ENCODE peak calls at places on chromosomes 3 and 15, in six cellular contexts. One of them, this sample, is unnamed.

GRCh38 chr15:45199136-45199810 is 11.5 kb upstream of the SHF start:
- DNase-seq in HepG2: peak; percentile 15
- DNase-seq in GM12878: peak; percentile 34
- DNase-seq in H1: no peak
- DNase-seq in HCT116: no peak
- DNase-seq in WTC11: peak; percentile 29
- DNase-seq in this sample: no peak

GRCh38 chr3:164418426-164418825 is 659.9 kb downstream of the SI start:
- DNase-seq in GM12878: no peak
- DNase-seq in HCT116: no peak
- DNase-seq in H1: no peak
- DNase-seq in HepG2: no peak
- DNase-seq in WTC11: no peak
- DNase-seq in this sample: no peak

GRCh38 chr3:80771085-80771484 is 990.4 kb downstream of the GBE1 start:
- DNase-seq in GM12878: peak; percentile 27
- DNase-seq in WTC11: no peak
- DNase-seq in H1: no peak
- DNase-seq in HCT116: no peak
- DNase-seq in HepG2: no peak
- DNase-seq in this sample: peak; percentile 40

GRCh38 chr3:58414538-58415197 is 19.0 kb downstream of the PDHB start:
- DNase-seq in GM12878: no peak
- DNase-seq in HCT116: peak; percentile 44
- DNase-seq in HepG2: peak; percentile 38
- DNase-seq in WTC11: no peak
- DNase-seq in H1: no peak
- DNase-seq in this sample: peak; percentile 34

GRCh38 chr15:63288778-63289378 is 11.5 kb downstream of the APH1B start:
- DNase-seq in HCT116: peak; percentile 33
- DNase-seq in WTC11: no peak
- DNase-seq in HepG2: peak; percentile 52
- DNase-seq in GM12878: no peak
- DNase-seq in H1: no peak
- DNase-seq in this sample: peak; percentile 69

GRCh38 chr15:74614744-74615312 is 808 bp upstream of the CLK3 start:
- DNase-seq in GM12878: peak; percentile 62
- DNase-seq in WTC11: peak; percentile 60
- DNase-seq in HCT116: no peak
- DNase-seq in H1: no peak
- DNase-seq in HepG2: no peak
- DNase-seq in this sample: peak; percentile 94

GRCh38 chr15:45180648-45181436 is 6.9 kb downstream of the SHF start:
- DNase-seq in HCT116: no peak
- DNase-seq in WTC11: no peak
- DNase-seq in GM12878: no peak
- DNase-seq in H1: no peak
- DNase-seq in HepG2: no peak
- DNase-seq in this sample: no peak

GRCh38 chr3:146387566-146387965 is 81.8 kb downstream of the PLSCR2 start:
- DNase-seq in WTC11: no peak
- DNase-seq in H1: no peak
- DNase-seq in HepG2: no peak
- DNase-seq in GM12878: no peak
- DNase-seq in HCT116: no peak
- DNase-seq in this sample: no peak

GRCh38 chr3:108090066-108090700 is 648 bp downstream of the CD47 start:
- DNase-seq in HCT116: no peak
- DNase-seq in H1: no peak
- DNase-seq in HepG2: no peak
- DNase-seq in GM12878: no peak
- DNase-seq in WTC11: peak; percentile 37
- DNase-seq in this sample: peak; percentile 41

GRCh38 chr3:181316481-181316880 is 326.9 kb upstream of the DNAJC19 start:
- DNase-seq in GM12878: no peak
- DNase-seq in H1: no peak
- DNase-seq in WTC11: no peak
- DNase-seq in HCT116: no peak
- DNase-seq in HepG2: no peak
- DNase-seq in this sample: no peak

GRCh38 chr3:187929115-187929828 is 184.0 kb upstream of the BCL6 start:
- DNase-seq in HepG2: no peak
- DNase-seq in HCT116: no peak
- DNase-seq in WTC11: no peak
- DNase-seq in H1: no peak
- DNase-seq in GM12878: no peak
- DNase-seq in this sample: no peak

GRCh38 chr3:139520028-139520737 is 19.4 kb downstream of the RBP1 start:
- DNase-seq in H1: no peak
- DNase-seq in HCT116: peak; percentile 69
- DNase-seq in GM12878: no peak
- DNase-seq in HepG2: no peak
- DNase-seq in WTC11: peak; percentile 73
- DNase-seq in this sample: peak; percentile 94

GRCh38 chr3:196694202-196694638 is 17.8 kb downstream of the CEP19 start:
- DNase-seq in H1: no peak
- DNase-seq in WTC11: no peak
- DNase-seq in HCT116: no peak
- DNase-seq in HepG2: no peak
- DNase-seq in GM12878: no peak
- DNase-seq in this sample: no peak

GRCh38 chr3:188092648-188093047 is 61.3 kb upstream of the LPP start:
- DNase-seq in GM12878: no peak
- DNase-seq in WTC11: no peak
- DNase-seq in HCT116: no peak
- DNase-seq in H1: no peak
- DNase-seq in HepG2: no peak
- DNase-seq in this sample: no peak

GRCh38 chr15:68256675-68257450 is 20.7 kb upstream of the FEM1B start:
- DNase-seq in WTC11: peak; percentile 95
- DNase-seq in H1: peak; percentile 88
- DNase-seq in HCT116: no peak
- DNase-seq in HepG2: peak; percentile 56
- DNase-seq in GM12878: no peak
- DNase-seq in this sample: no peak

GRCh38 chr3:142595141-142595540 is 1.1 kb upstream of the PLS1 start:
- DNase-seq in HCT116: no peak
- DNase-seq in HepG2: no peak
- DNase-seq in H1: no peak
- DNase-seq in GM12878: no peak
- DNase-seq in WTC11: no peak
- DNase-seq in this sample: no peak

GRCh38 chr3:142595951-142596725 is at the start of gene PLS1:
- DNase-seq in GM12878: peak; percentile 37
- DNase-seq in WTC11: peak; percentile 91
- DNase-seq in HCT116: peak; percentile 86
- DNase-seq in H1: peak; percentile 65
- DNase-seq in HepG2: peak; percentile 86
- DNase-seq in this sample: peak; percentile 95

GRCh38 chr3:142597898-142598297 is 1.7 kb downstream of the PLS1 start:
- DNase-seq in HCT116: no peak
- DNase-seq in GM12878: no peak
- DNase-seq in HepG2: no peak
- DNase-seq in H1: no peak
- DNase-seq in WTC11: no peak
- DNase-seq in this sample: no peak

GRCh38 chr3:142596726-142597088 is 514 bp downstream of the PLS1 start:
- DNase-seq in HCT116: no peak
- DNase-seq in H1: no peak
- DNase-seq in WTC11: no peak
- DNase-seq in HepG2: no peak
- DNase-seq in GM12878: no peak
- DNase-seq in this sample: no peak

GRCh38 chr3:142595581-142595950 is 627 bp upstream of the PLS1 start:
- DNase-seq in H1: no peak
- DNase-seq in HepG2: peak; percentile 74
- DNase-seq in HCT116: peak; percentile 43
- DNase-seq in WTC11: no peak
- DNase-seq in GM12878: no peak
- DNase-seq in this sample: no peak
- TF ChIP-seq ATF3 in H1: no peak
- TF ChIP-seq ATF3 in HepG2: no peak
- TF ChIP-seq ATF3 in HCT116: no peak
- TF ChIP-seq ATF3 in WTC11: no peak
- TF ChIP-seq ATF3 in GM12878: no peak
- TF ChIP-seq ATF3 in this sample: peak; percentile 19

GRCh38 chr15:30827625-30828303 is 76.0 kb upstream of the FAN1 start:
- DNase-seq in GM12878: no peak
- DNase-seq in H1: no peak
- DNase-seq in WTC11: no peak
- DNase-seq in HepG2: no peak
- DNase-seq in HCT116: no peak
- DNase-seq in this sample: no peak
- TF ChIP-seq ATF3 in GM12878: no peak
- TF ChIP-seq ATF3 in H1: no peak
- TF ChIP-seq ATF3 in WTC11: no peak
- TF ChIP-seq ATF3 in HepG2: no peak
- TF ChIP-seq ATF3 in HCT116: no peak
- TF ChIP-seq ATF3 in this sample: no peak

DNA sequence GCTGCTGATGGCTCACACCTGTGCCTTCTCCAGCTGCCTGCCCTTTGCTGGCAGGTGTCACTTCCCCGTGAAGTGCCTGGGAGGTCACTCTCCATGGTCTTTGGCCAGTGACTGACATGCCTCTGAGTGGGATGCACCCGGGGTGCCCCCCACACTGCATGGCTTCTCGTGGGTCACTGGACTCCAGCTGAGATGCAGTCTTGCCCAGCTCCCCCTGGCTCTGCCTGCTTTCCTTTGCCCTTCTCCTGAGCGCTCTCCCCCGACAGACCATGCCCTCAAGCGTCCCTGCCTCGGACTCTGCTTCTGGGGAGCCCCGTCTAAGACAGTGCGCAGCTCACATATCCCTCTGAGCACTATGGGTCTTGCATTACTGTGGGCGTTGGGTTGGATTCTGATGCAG is 14.4 kb downstream of the FBLN2 start:
- DNase-seq in HCT116: no peak
- DNase-seq in HepG2: no peak
- DNase-seq in WTC11: no peak
- DNase-seq in GM12878: no peak
- DNase-seq in H1: no peak
- DNase-seq in this sample: no peak
- TF ChIP-seq ATF3 in HCT116: no peak
- TF ChIP-seq ATF3 in HepG2: no peak
- TF ChIP-seq ATF3 in WTC11: no peak
- TF ChIP-seq ATF3 in GM12878: no peak
- TF ChIP-seq ATF3 in H1: no peak
- TF ChIP-seq ATF3 in this sample: no peak

DNA sequence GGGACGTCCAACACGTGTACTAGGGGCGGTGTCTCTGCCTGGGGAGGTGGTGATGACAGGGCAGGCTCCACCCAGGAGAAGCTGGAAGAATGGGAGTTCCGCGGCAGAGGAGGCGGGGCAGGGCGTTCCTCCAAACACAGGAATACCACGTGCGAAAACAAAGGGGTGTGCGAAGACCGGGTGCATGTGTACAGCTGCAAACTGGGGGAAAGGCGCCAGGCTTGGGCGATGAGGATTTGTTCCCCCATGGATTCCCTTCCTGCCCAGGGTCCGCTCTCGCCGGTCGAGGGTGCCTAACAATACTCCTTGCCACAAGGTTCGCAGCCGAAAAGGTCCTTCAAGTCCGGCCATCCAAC is 500 bp upstream of the ZSCAN2 start:
- DNase-seq in H1: no peak
- DNase-seq in WTC11: peak; percentile 74
- DNase-seq in GM12878: no peak
- DNase-seq in HCT116: peak; percentile 74
- DNase-seq in HepG2: peak; percentile 75
- DNase-seq in this sample: peak; percentile 82
- TF ChIP-seq ATF3 in H1: no peak
- TF ChIP-seq ATF3 in WTC11: no peak
- TF ChIP-seq ATF3 in GM12878: no peak
- TF ChIP-seq ATF3 in HCT116: no peak
- TF ChIP-seq ATF3 in HepG2: no peak
- TF ChIP-seq ATF3 in this sample: no peak

DNA sequence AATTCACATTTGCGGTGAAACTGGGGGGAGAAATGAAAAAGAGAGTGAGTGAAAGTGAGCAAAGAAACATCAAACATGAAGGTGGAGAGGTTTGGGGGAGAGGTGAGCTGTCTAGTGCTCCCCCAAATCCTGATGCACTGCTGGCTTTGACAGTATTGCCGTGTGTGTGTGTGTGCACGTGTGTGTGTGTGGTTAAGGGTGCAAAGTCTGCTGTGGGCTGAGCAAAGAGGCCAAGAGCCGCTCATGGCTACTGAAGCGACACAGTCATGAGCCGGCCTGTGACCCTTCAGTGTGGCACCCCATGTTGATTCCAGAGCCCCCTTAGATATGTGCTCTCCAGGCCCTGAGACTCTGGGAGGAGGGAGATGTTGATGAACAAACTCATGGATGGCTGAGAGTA is 94.3 kb downstream of the DGKG start:
- DNase-seq in GM12878: no peak
- DNase-seq in HCT116: no peak
- DNase-seq in H1: no peak
- DNase-seq in WTC11: no peak
- DNase-seq in HepG2: peak; percentile 27
- DNase-seq in this sample: no peak
- TF ChIP-seq ATF3 in GM12878: no peak
- TF ChIP-seq ATF3 in HCT116: no peak
- TF ChIP-seq ATF3 in H1: no peak
- TF ChIP-seq ATF3 in WTC11: no peak
- TF ChIP-seq ATF3 in HepG2: no peak
- TF ChIP-seq ATF3 in this sample: no peak

GRCh38 chr3:17088602-17089313 is 204.0 kb downstream of the PLCL2 start:
- DNase-seq in GM12878: no peak
- DNase-seq in HepG2: no peak
- DNase-seq in WTC11: no peak
- DNase-seq in HCT116: no peak
- DNase-seq in H1: no peak
- DNase-seq in this sample: no peak
- TF ChIP-seq ATF3 in GM12878: no peak
- TF ChIP-seq ATF3 in HepG2: no peak
- TF ChIP-seq ATF3 in WTC11: no peak
- TF ChIP-seq ATF3 in HCT116: no peak
- TF ChIP-seq ATF3 in H1: no peak
- TF ChIP-seq ATF3 in this sample: no peak

GRCh38 chr15:60374628-60375081 is 23.1 kb downstream of the ANXA2 start:
- DNase-seq in H1: no peak
- DNase-seq in WTC11: peak; percentile 30
- DNase-seq in HepG2: peak; percentile 98
- DNase-seq in GM12878: no peak
- DNase-seq in HCT116: peak; percentile 96
- DNase-seq in this sample: no peak
- TF ChIP-seq ATF3 in H1: no peak
- TF ChIP-seq ATF3 in WTC11: no peak
- TF ChIP-seq ATF3 in HepG2: peak; percentile 81
- TF ChIP-seq ATF3 in GM12878: no peak
- TF ChIP-seq ATF3 in HCT116: no peak
- TF ChIP-seq ATF3 in this sample: no peak

GRCh38 chr3:70516081-70516480 is 203.6 kb upstream of the MDFIC2 start:
- DNase-seq in H1: no peak
- DNase-seq in WTC11: no peak
- DNase-seq in HepG2: no peak
- DNase-seq in HCT116: no peak
- DNase-seq in GM12878: no peak
- DNase-seq in this sample: no peak
- TF ChIP-seq ATF3 in H1: no peak
- TF ChIP-seq ATF3 in WTC11: no peak
- TF ChIP-seq ATF3 in HepG2: no peak
- TF ChIP-seq ATF3 in HCT116: no peak
- TF ChIP-seq ATF3 in GM12878: no peak
- TF ChIP-seq ATF3 in this sample: no peak